ENCODE peak calls at places on chromosomes 13 and 19, in eight cellular contexts. M is GM23338; R is RWPE1; O is Panc1; Z is hepatocyte; A is left ventricle myocardium inferior; G is CD4-positive, alpha-beta T cell; X is astrocyte. C is an unnamed sample.

GRCh38 chr13:39692650-39693438 is 37.4 kb downstream of the COG6 start:
- DNase-seq in M (no peak), R (no peak), G (no peak), A (no peak), O (no peak), Z (no peak), X (peak), C (no peak)

GRCh38 chr13:78192721-78193120 is 274.1 kb upstream of the EDNRB start:
- DNase-seq in M (no peak), O (no peak), X (peak), A (no peak), G (no peak), Z (no peak), R (no peak), C (no peak)

GRCh38 chr13:87669379-87669978 is 1.7 kb upstream of the SLITRK5 start:
- DNase-seq in G (no peak), O (no peak), X (no peak), R (no peak), Z (peak), A (no peak), M (peak), C (no peak)

GRCh38 chr19:48480151-48480475 is 10.9 kb downstream of the CYTH2 start:
- DNase-seq in O (no peak), Z (no peak), X (no peak), R (no peak), G (peak), A (peak), M (peak), C (peak)

GRCh38 chr19:37990362-37990761 is 83.4 kb downstream of the SIPA1L3 start:
- DNase-seq in R (peak), X (no peak), A (no peak), G (no peak), Z (no peak), M (peak), O (no peak), C (no peak)

GRCh38 chr13:44498502-44498901 is 77.6 kb downstream of the TSC22D1 start:
- DNase-seq in A (no peak), G (no peak), O (no peak), Z (no peak), M (no peak), X (no peak), R (no peak), C (no peak)

GRCh38 chr19:49850487-49851342 is at the start of gene PTOV1:
- DNase-seq in A (peak), Z (peak), G (peak), R (peak), X (peak), O (no peak), M (peak), C (peak)

GRCh38 chr19:8806661-8807060 is 25.4 kb downstream of the ZNF558 start:
- DNase-seq in M (no peak), X (no peak), A (no peak), G (no peak), O (no peak), R (no peak), Z (no peak), C (no peak)

GRCh38 chr19:18321729-18322091 is 1.2 kb downstream of the LSM4 start:
- DNase-seq in O (no peak), G (no peak), M (no peak), R (no peak), Z (no peak), A (no peak), X (no peak), C (no peak)

GRCh38 chr19:31278555-31279435 is 70.4 kb downstream of the TSHZ3 start:
- DNase-seq in O (no peak), G (no peak), Z (no peak), M (no peak), R (no peak), A (no peak), X (no peak), C (no peak)

GRCh38 chr19:31282346-31282745 is 66.9 kb downstream of the TSHZ3 start:
- DNase-seq in M (no peak), R (no peak), G (no peak), O (no peak), X (no peak), A (no peak), Z (no peak), C (no peak)

GRCh38 chr19:31277516-31277915 is 71.7 kb downstream of the TSHZ3 start:
- DNase-seq in O (no peak), M (no peak), R (no peak), G (no peak), Z (no peak), A (no peak), X (no peak), C (no peak)

GRCh38 chr19:31279436-31279765 is 69.8 kb downstream of the TSHZ3 start:
- DNase-seq in O (no peak), X (no peak), R (no peak), G (no peak), M (no peak), Z (no peak), A (no peak), C (no peak)

GRCh38 chr19:31280266-31281006 is 68.8 kb downstream of the TSHZ3 start:
- DNase-seq in M (no peak), O (peak), R (no peak), A (no peak), G (no peak), X (no peak), Z (no peak), C (no peak)
- H3K27ac ChIP-seq in M (no peak), O (no peak), R (no peak), A (no peak), G (no peak), X (no peak), Z (no peak), C (no peak)

DNA sequence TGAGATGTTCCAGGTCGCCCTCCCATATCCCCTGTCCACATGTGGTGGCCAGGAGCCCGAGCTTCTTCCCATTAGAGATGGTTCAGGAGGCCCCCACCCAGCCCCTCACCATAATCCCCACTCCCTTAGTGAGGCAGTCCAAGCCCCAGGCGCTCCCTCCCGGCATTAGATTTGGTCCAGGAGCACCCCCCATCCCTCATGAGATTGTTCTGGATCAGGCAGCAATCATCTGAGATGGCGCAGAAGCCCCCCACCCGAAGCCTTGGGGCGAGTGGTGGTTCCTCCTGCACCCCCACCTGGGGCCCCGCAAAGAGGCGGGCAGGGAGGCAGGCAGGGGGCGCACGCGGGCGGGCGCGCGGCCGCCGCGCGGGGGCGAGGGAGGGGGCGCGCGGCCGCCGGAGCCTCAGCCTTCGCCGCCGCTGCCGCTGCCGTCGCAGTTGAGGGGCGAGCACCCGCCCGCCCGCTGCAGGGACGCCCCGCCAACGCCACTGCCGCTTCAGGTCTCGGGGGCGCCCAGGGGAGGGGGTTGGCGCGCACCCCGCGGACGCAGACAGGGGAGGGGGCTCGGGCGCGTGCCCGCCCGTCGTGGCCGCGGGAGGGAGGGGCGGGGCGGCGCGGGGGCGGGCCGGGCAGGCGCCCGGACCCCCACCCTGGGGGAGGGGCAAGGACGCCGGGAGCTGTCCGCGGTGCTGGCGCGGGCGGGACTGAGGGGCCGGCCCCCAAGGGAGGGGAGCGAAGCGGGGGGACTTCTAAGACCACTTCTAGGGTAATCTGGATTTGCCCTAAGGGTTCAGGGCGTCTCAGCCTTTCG is 46.4 kb upstream of the SHKBP1 start:
- DNase-seq in X (no peak), R (no peak), A (no peak), G (no peak), M (peak), O (no peak), Z (peak), C (peak)
- TF ChIP-seq CTCF in X (no peak), R (peak), A (no peak), G (no peak), M (peak), O (peak), Z (peak), C (no peak)

DNA sequence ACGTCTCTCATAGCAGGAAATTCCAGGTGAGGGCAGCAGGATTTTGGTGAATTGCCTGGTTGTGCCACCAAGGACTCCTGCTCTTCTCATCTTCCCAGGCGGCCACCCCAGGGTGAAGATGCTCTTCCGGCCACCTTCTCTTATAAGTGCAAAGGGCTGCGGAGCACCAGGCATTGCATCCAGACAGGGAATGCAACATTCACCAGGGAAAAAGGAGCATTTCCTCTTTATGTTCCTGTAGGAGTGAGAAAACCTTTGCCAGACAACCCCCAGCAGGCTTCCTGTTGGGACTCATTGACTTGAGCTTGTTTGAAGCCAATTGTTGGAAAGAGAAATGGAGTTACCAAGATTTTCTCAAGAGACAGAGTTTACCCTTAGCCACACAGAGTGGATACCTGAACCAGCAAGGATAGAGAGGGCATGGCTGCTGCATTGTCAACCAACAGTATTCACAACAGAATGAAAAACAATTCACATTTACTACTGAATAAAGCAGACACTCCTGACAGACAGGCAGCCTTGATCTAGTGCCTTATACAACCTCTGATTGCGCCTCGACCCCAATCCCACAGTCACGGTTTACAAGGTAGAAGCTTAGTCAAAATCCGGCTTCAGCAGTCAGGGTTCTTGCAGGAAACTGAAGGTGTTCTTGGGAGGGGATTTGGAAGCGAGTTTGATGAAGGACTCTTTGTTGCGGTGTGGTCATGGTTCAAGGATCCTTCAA is 1.8 kb upstream of the ATP11A start:
- DNase-seq in O (no peak), R (no peak), A (no peak), X (no peak), M (no peak), Z (no peak), G (no peak), C (no peak)
- H3K27ac ChIP-seq in O (no peak), R (peak), A (peak), X (no peak), M (no peak), Z (no peak), G (peak), C (no peak)

GRCh38 chr19:30504272-30504671 is 132.1 kb downstream of the ZNF536 start:
- DNase-seq in A (no peak), R (no peak), X (no peak), Z (no peak), M (no peak), O (no peak), G (no peak), C (no peak)
- TF ChIP-seq CTCF in A (no peak), R (no peak), X (no peak), Z (no peak), M (no peak), O (no peak), G (no peak), C (no peak)

DNA sequence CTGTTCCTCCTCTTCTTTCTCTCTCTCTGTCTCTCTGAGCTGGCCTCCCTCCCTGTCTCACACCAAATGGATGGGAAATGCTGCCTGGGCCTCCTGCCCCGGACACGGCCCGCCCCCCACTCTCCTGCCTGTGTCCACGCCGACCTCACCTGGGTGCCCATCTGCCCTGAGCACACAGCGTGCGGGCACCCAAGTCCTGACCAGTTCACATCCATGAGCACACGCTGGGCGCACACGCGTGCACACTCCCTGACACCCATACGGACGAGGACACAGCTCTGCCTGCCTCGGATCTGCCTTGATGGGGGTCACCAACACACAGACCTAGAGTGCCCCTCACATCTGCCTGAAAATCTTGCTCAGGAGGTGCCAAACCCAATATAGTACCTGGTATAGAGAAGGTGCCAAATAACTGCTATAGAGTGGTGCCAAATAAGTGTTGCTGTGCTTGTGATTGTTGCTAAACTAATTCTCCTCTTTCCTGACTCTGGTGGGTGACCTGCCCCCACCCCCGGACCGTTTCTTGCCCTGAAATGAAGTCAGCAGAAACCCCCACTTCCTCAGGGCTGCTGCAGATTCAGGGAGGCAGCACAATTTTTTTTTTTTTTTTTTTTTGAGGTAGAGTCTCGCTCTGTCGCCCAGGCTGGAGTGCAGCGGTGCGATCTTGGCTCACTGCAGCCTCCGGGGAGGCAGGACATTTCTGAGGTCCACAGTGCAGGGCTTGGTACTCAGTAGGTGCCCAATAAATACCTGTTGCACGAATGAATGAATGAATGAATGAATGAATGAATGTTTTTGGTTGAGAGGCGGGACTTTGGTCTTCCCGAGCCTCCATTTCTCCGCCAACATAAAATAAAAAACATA is 4.6 kb downstream of the NFIC start:
- DNase-seq in A (no peak), O (no peak), X (no peak), R (no peak), M (no peak), Z (no peak), G (no peak), C (no peak)
- H3K27ac ChIP-seq in A (peak), O (peak), X (no peak), R (peak), M (no peak), Z (peak), G (no peak), C (no peak)

GRCh38 chr19:7227735-7228134 is 66.5 kb downstream of the INSR start:
- DNase-seq in X (no peak), G (no peak), Z (no peak), R (no peak), O (no peak), M (no peak), A (no peak), C (no peak)
- TF ChIP-seq CTCF in X (no peak), G (no peak), Z (no peak), R (no peak), O (no peak), M (no peak), A (no peak), C (no peak)

GRCh38 chr13:32734511-32734910 is 148.3 kb downstream of the PDS5B start:
- DNase-seq in R (peak), Z (no peak), O (no peak), A (no peak), M (no peak), G (no peak), X (peak), C (no peak)
- H3K27ac ChIP-seq in R (no peak), Z (no peak), O (no peak), A (no peak), M (no peak), G (no peak), X (peak), C (no peak)

GRCh38 chr19:50893047-50893737 is 18.0 kb downstream of the KLK4 start:
- DNase-seq in R (no peak), O (no peak), G (no peak), M (peak), Z (no peak), X (no peak), A (no peak), C (no peak)
- TF ChIP-seq CTCF in R (no peak), O (peak), G (no peak), M (peak), Z (no peak), X (no peak), A (no peak), C (no peak)

DNA sequence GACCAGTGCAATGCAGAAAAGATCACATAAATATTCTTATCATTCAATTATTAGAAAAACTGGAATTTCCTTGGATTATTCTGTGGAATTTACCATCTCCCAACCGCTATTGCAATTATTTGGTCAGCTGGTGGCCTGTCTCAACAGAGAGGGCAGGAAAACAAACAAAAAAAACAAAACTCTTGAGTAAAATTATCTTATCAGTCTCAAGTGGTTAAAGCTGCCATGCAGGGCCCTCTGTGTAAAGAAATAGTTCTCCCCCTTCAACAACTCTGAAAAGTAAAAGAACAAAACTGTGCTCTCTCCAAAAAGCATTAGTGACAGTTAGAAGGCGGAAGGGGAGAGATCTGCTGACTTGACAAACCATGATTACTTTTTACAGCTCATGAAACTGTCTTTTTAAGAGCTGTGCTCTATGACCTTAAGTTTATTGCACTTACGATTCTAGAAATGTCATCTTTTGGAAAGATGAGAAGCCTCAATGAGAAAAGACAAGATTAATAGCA is 152.3 kb downstream of the DLEU7 start:
- DNase-seq in G (no peak), A (no peak), R (no peak), Z (no peak), X (peak), M (no peak), O (no peak), C (no peak)
- H3K27ac ChIP-seq in G (no peak), A (peak), R (no peak), Z (peak), X (peak), M (no peak), O (peak), C (no peak)